ENCODE peak calls at places on chromosomes 1 and 21, in five cellular contexts. O is ovary, Y is mesenchymal stem cell, I is body of pancreas, U is upper lobe of left lung. Q is an unnamed sample.

GRCh38 chr1:180184041-180184440 is 29.4 kb downstream of the QSOX1 start:
- DNase-seq in O (peak; percentile 10), Y (no peak), I (no peak), U (no peak), Q (no peak)

GRCh38 chr1:211942583-211942982 is 92.8 kb downstream of the INTS7 start:
- DNase-seq in U (no peak), I (no peak), O (no peak), Y (no peak), Q (no peak)

GRCh38 chr1:27049607-27050006 is 37.0 kb upstream of the TENT5B start:
- DNase-seq in Y (no peak), O (no peak), U (no peak), I (no peak), Q (no peak)

GRCh38 chr1:152630596-152630995 is 7.7 kb upstream of the LCE3A start:
- DNase-seq in Y (no peak), O (no peak), U (no peak), I (no peak), Q (no peak)

GRCh38 chr1:201212461-201213055 is 21.9 kb downstream of the IGFN1 start:
- DNase-seq in I (no peak), U (no peak), O (peak; percentile 9), Y (no peak), Q (peak; percentile 35)

GRCh38 chr1:182633657-182634281 is 29.6 kb upstream of the RGS16 start:
- DNase-seq in U (no peak), I (peak; percentile 36), O (no peak), Y (no peak), Q (no peak)

GRCh38 chr21:39441502-39442475 is 3.8 kb downstream of the LCA5L start:
- DNase-seq in U (no peak), Y (peak; percentile 67), O (no peak), I (peak; percentile 40), Q (no peak)

GRCh38 chr1:36400825-36401601 is 3.3 kb upstream of the LSM10 start:
- DNase-seq in I (peak; percentile 75), O (peak; percentile 52), U (peak; percentile 92), Y (peak; percentile 99), Q (peak; percentile 82)

GRCh38 chr1:200376521-200376920 is 33.3 kb downstream of the ZNF281 start:
- DNase-seq in I (no peak), O (no peak), U (no peak), Y (no peak), Q (no peak)

GRCh38 chr1:3652538-3653285 is 396 bp downstream of the TP73 start:
- DNase-seq in U (peak; percentile 88), O (no peak), Y (no peak), I (no peak), Q (no peak)

GRCh38 chr1:168373869-168374268 is 93.2 kb downstream of the TBX19 start:
- DNase-seq in Y (no peak), I (no peak), U (no peak), O (peak; percentile 53), Q (no peak)

GRCh38 chr1:109740615-109741373 is at the start of gene GSTM3:
- DNase-seq in U (no peak), Y (no peak), O (no peak), I (no peak), Q (no peak)

GRCh38 chr21:44088401-44088780 is 18.8 kb upstream of the PWP2 start:
- DNase-seq in O (no peak), U (no peak), Y (no peak), I (no peak), Q (no peak)

GRCh38 chr1:202149566-202149965 is 5.0 kb upstream of the ARL8A start:
- DNase-seq in Y (no peak), I (no peak), O (no peak), U (no peak), Q (no peak)

GRCh38 chr1:94713472-94714141 is 106.5 kb upstream of the SLC44A3 start:
- DNase-seq in U (peak; percentile 29), Y (peak; percentile 91), I (peak; percentile 79), O (peak; percentile 89), Q (peak; percentile 89)

GRCh38 chr21:45835301-45836267 is 146.0 kb upstream of the COL6A1 start:
- DNase-seq in U (no peak), I (no peak), O (no peak), Y (no peak), Q (no peak)

GRCh38 chr1:189983156-189983555 is 494.5 kb downstream of the BRINP3 start:
- DNase-seq in U (no peak), O (no peak), Y (no peak), I (no peak), Q (no peak)

GRCh38 chr1:209708297-209708696 is 3.7 kb downstream of the HSD11B1 start:
- DNase-seq in Y (no peak), I (no peak), U (no peak), O (no peak), Q (no peak)

GRCh38 chr1:206808615-206809014 is 36.3 kb upstream of the IL10 start:
- DNase-seq in U (no peak), O (no peak), I (peak; percentile 28), Y (peak; percentile 64), Q (no peak)

GRCh38 chr1:54268714-54269297 is 68.8 kb downstream of the MRPL37 start:
- DNase-seq in I (no peak), O (no peak), U (no peak), Y (no peak), Q (no peak)

GRCh38 chr1:57157818-57158606 is 192.2 kb upstream of the C8B start:
- DNase-seq in U (no peak), I (no peak), O (no peak), Y (no peak), Q (no peak)

GRCh38 chr1:54995835-54996234 is 2.9 kb upstream of the BSND start:
- DNase-seq in O (no peak), Y (no peak), U (no peak), I (no peak), Q (no peak)

GRCh38 chr1:206905295-206906164 is 8.3 kb downstream of the IL24 start:
- DNase-seq in Y (peak; percentile 85), U (no peak), O (no peak), I (no peak), Q (no peak)

GRCh38 chr1:89758127-89758526 is 62.7 kb upstream of the LRRC8D start:
- DNase-seq in I (no peak), O (no peak), U (no peak), Y (no peak), Q (no peak)
- H3K27ac ChIP-seq in I (no peak overlapping the region), O (no peak overlapping the region), U (peak overlapping the region; percentile 52), Y (no peak overlapping the region), Q (no peak overlapping the region)

GRCh38 chr1:78104322-78104721 is 58.6 kb downstream of the GIPC2 start:
- DNase-seq in O (no peak), Y (no peak), I (no peak), U (no peak), Q (no peak)

GRCh38 chr1:78102082-78102481 is 56.3 kb downstream of the GIPC2 start:
- DNase-seq in I (no peak), Y (peak; percentile 67), U (no peak), O (no peak), Q (no peak)

GRCh38 chr1:78102916-78103315 is 57.1 kb downstream of the GIPC2 start:
- DNase-seq in U (no peak), I (no peak), O (no peak), Y (no peak), Q (no peak)

GRCh38 chr1:78101051-78101450 is 55.3 kb downstream of the GIPC2 start:
- DNase-seq in I (no peak), U (no peak), O (no peak), Y (no peak), Q (no peak)

DNA sequence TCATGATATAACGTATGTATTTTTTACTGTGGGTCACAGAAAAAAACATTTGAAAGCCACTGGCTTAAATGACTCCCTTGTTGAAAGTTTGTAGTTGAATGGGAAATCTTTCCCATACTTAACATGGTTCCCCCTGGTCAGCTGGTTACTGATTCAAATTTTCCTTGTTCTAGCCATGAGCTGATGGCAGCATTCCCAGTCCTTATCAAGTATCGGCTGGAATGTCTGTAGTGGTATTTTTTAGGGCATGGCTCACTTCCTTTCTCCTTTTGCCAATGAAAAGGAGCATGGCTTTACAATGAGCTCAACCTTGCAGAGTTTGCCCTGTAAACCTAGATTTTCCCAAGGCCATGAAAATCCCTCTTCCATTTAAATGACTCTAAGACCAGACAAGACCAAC is 55.7 kb downstream of the GIPC2 start:
- DNase-seq in I (peak; percentile 88), O (no peak), U (no peak), Y (peak; percentile 81), Q (peak; percentile 33)
- H3K4me1 ChIP-seq in I (peaks cover 22% of the 10 kb centered on the region), O (peaks cover 1% of the 10 kb centered on the region), U (peaks cover 4% of the 10 kb centered on the region), Y (peaks cover 2% of the 10 kb centered on the region), Q (peaks cover 44% of the 10 kb centered on the region)

DNA sequence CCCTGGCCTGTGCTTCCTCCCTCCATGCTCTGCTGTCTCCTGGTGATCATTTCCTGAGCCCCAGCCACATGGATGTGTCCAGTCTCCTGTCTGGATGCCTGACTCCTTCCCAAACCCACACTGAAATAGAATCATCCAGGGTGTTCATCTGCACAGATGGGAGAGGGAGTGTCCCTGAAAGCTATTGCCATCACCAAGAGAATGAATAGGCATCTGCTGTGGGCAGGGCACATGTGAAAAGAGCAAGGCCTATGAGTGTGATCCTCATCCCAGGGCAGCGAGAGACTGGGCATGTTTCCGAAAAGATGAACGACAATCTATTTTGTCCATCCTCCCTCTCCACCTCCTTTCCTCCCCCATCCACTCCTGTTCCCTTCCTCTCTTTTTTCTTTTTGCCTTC is 5.0 kb downstream of the IGSF21 start:
- DNase-seq in Y (no peak), I (no peak), U (no peak), O (no peak), Q (no peak)
- H3K27me3 ChIP-seq in Y (peaks cover 92% of the 10 kb centered on the region), I (peaks cover 33% of the 10 kb centered on the region), U (peaks cover 38% of the 10 kb centered on the region), O (no peaks in the 10 kb centered on the region), Q (no peaks in the 10 kb centered on the region)

DNA sequence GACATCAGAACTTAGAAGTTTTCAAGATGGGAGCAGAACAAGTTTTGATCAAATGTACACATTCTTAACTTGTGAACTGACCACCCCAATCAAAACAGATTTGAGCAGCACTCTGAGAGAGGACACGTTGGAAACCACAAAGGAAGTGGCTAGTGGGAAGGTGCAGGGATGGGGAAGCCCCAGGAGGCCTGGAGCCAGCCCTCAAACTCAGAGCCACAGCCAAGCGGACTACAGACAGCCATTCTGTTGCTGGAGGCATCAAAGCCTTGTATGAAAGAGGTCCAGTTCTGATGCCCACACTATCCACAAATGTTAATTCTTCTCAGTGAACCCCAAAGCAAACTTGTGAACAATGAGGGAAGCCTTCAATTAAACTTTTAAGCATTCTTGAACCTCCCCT is 143.6 kb upstream of the RAB4A start:
- DNase-seq in U (no peak), Y (peak; percentile 43), O (no peak), I (no peak), Q (no peak)
- H3K27ac ChIP-seq in U (no peak overlapping the region), Y (no peak overlapping the region), O (no peak overlapping the region), I (no peak overlapping the region), Q (no peak overlapping the region)

GRCh38 chr1:93609536-93609935 is 72.1 kb downstream of the BCAR3 start:
- DNase-seq in I (no peak), O (no peak), U (peak; percentile 59), Y (no peak), Q (no peak)

GRCh38 chr1:93612510-93612909 is 69.1 kb downstream of the BCAR3 start:
- DNase-seq in U (no peak), I (no peak), O (no peak), Y (no peak), Q (no peak)

GRCh38 chr1:93613895-93614294 is 67.7 kb downstream of the BCAR3 start:
- DNase-seq in O (peak; percentile 71), U (no peak), I (peak; percentile 63), Y (no peak), Q (peak; percentile 61)

GRCh38 chr1:93614550-93615200 is 67.0 kb downstream of the BCAR3 start:
- DNase-seq in O (no peak), I (no peak), Y (no peak), U (no peak), Q (no peak)

GRCh38 chr1:93611656-93612055 is 70.0 kb downstream of the BCAR3 start:
- DNase-seq in Y (no peak), O (no peak), U (no peak), I (no peak), Q (no peak)
- H3K4me1 ChIP-seq in Y (peaks cover 46% of the 10 kb centered on the region), O (peaks cover 12% of the 10 kb centered on the region), U (peaks cover 31% of the 10 kb centered on the region), I (peaks cover 20% of the 10 kb centered on the region), Q (no peaks in the 10 kb centered on the region)

GRCh38 chr1:156420209-156421061 is 51.4 kb downstream of the RHBG start:
- DNase-seq in Y (no peak), U (peak; percentile 86), O (no peak), I (no peak), Q (no peak)
- H3K27me3 ChIP-seq in Y (peaks cover 100% of the 10 kb centered on the region), U (peaks cover 57% of the 10 kb centered on the region), O (peaks cover 13% of the 10 kb centered on the region), I (peaks cover 40% of the 10 kb centered on the region), Q (peaks cover 99% of the 10 kb centered on the region)

Q was measured in tibial artery.